ENCODE peak calls at places on chromosomes 7 and 10, in seven cellular contexts. E is DND-41, M is right lobe of liver, G is esophagus squamous epithelium, Q is mesenchymal stem cell, A is fibroblast of lung, V is hepatocyte. H is an unnamed sample.

GRCh38 chr7:97004931-97005763 is at the start of gene DLX6:
- DNase-seq in Q (no peak), V (peak; percentile 87), E (no peak), A (peak; percentile 18), M (no peak), G (no peak), H (no peak)

GRCh38 chr7:112481833-112482669 is 1.3 kb downstream of the LSMEM1 start:
- DNase-seq in E (no peak), A (peak; percentile 95), V (peak; percentile 48), M (no peak), Q (peak; percentile 92), G (no peak), H (no peak)

GRCh38 chr10:71291501-71291900 is 27.6 kb upstream of the SLC29A3 start:
- DNase-seq in M (peak; percentile 57), A (no peak), Q (no peak), G (no peak), V (no peak), E (no peak), H (no peak)

GRCh38 chr7:116571037-116571436 is 46.2 kb downstream of the CAV1 start:
- DNase-seq in M (no peak), G (no peak), V (no peak), Q (peak; percentile 81), A (peak; percentile 91), E (no peak), H (no peak)

GRCh38 chr10:74750848-74751274 is 75.5 kb upstream of the KAT6B start:
- DNase-seq in E (no peak), G (no peak), V (no peak), Q (no peak), A (no peak), M (no peak), H (no peak)

GRCh38 chr10:23157691-23158369 is 34.3 kb upstream of the PTF1A start:
- DNase-seq in Q (peak; percentile 63), E (peak; percentile 10), A (peak; percentile 60), M (no peak), V (peak; percentile 56), G (no peak), H (peak; percentile 7)

GRCh38 chr7:29314148-29314547 is 119.6 kb downstream of the CHN2 start:
- DNase-seq in A (no peak), Q (no peak), E (no peak), G (no peak), M (no peak), V (no peak), H (no peak)

GRCh38 chr7:142385528-142386340 is 127.9 kb upstream of the PRSS58 start:
- DNase-seq in G (no peak), Q (peak; percentile 73), V (peak; percentile 72), M (no peak), E (peak; percentile 82), A (peak; percentile 62), H (no peak)

GRCh38 chr7:41503438-41503837 is 199.5 kb downstream of the INHBA start:
- DNase-seq in A (peak; percentile 40), E (no peak), G (no peak), M (no peak), V (no peak), Q (peak; percentile 49), H (no peak)

GRCh38 chr7:104368006-104368405 is 39.6 kb downstream of the LHFPL3 start:
- DNase-seq in V (no peak), E (no peak), A (no peak), G (no peak), Q (no peak), M (no peak), H (no peak)

GRCh38 chr7:128904381-128905197 is 5.9 kb downstream of the KCP start:
- DNase-seq in E (peak; percentile 47), A (peak; percentile 35), V (peak; percentile 68), G (no peak), Q (peak; percentile 60), M (peak; percentile 53), H (peak; percentile 64)

GRCh38 chr10:31650010-31650409 is 278.6 kb downstream of the ARHGAP12 start:
- DNase-seq in G (no peak), M (no peak), Q (peak; percentile 90), E (no peak), V (peak; percentile 61), A (peak; percentile 94), H (no peak)

GRCh38 chr7:99042957-99043356 is 101.0 kb downstream of the SMURF1 start:
- DNase-seq in A (peak; percentile 73), G (no peak), V (no peak), E (no peak), Q (peak; percentile 40), M (no peak), H (no peak)

GRCh38 chr7:125668321-125668993 is 738.8 kb upstream of the POT1 start:
- DNase-seq in A (peak; percentile 47), Q (peak; percentile 26), V (no peak), G (no peak), M (no peak), E (no peak), H (no peak)

GRCh38 chr10:119737827-119738226 is 12.0 kb downstream of the INPP5F start:
- DNase-seq in Q (peak; percentile 84), V (peak; percentile 74), A (peak; percentile 91), M (no peak), G (no peak), E (no peak), H (no peak)

GRCh38 chr10:114957122-114957521 is 19.1 kb downstream of the TRUB1 start:
- DNase-seq in A (no peak), V (no peak), Q (peak; percentile 70), M (no peak), E (no peak), G (no peak), H (no peak)

GRCh38 chr7:103796296-103796962 is 193.0 kb downstream of the RELN start:
- DNase-seq in A (no peak), Q (no peak), G (no peak), M (no peak), V (no peak), E (no peak), H (no peak)

GRCh38 chr7:25028370-25028971 is 48.5 kb upstream of the OSBPL3 start:
- DNase-seq in Q (peak; percentile 88), A (peak; percentile 97), E (peak; percentile 59), V (peak; percentile 65), G (no peak), M (no peak), H (peak; percentile 50)

GRCh38 chr7:142134944-142135343 is 23.4 kb downstream of the MGAM2 start:
- DNase-seq in E (no peak), A (no peak), V (no peak), M (no peak), Q (no peak), G (no peak), H (no peak)

GRCh38 chr10:77069020-77069419 is 568.6 kb downstream of the KCNMA1 start:
- DNase-seq in G (no peak), Q (peak; percentile 6), V (no peak), M (no peak), E (no peak), A (no peak), H (no peak)

GRCh38 chr10:76727009-76727408 is 910.6 kb downstream of the KCNMA1 start:
- DNase-seq in A (no peak), V (no peak), Q (no peak), E (no peak), G (no peak), M (no peak), H (no peak)

GRCh38 chr7:73966941-73967831 is 60.8 kb upstream of the ELN start:
- DNase-seq in A (no peak), E (no peak), V (no peak), Q (no peak), G (no peak), M (peak; percentile 27), H (no peak)

GRCh38 chr10:97069026-97069425 is 116.7 kb downstream of the SLIT1 start:
- DNase-seq in A (no peak), E (no peak), M (no peak), V (no peak), Q (no peak), G (no peak), H (no peak)

GRCh38 chr10:132107211-132107946 is 41.6 kb downstream of the JAKMIP3 start:
- DNase-seq in Q (no peak), M (no peak), G (no peak), E (no peak), A (no peak), V (no peak), H (no peak)
- H3K4me1 ChIP-seq in Q (no peaks in the 10 kb centered on the region), M (no peaks in the 10 kb centered on the region), G (no peaks in the 10 kb centered on the region), E (no peaks in the 10 kb centered on the region), A (no peaks in the 10 kb centered on the region), V (no peaks in the 10 kb centered on the region), H (no peaks in the 10 kb centered on the region)

DNA sequence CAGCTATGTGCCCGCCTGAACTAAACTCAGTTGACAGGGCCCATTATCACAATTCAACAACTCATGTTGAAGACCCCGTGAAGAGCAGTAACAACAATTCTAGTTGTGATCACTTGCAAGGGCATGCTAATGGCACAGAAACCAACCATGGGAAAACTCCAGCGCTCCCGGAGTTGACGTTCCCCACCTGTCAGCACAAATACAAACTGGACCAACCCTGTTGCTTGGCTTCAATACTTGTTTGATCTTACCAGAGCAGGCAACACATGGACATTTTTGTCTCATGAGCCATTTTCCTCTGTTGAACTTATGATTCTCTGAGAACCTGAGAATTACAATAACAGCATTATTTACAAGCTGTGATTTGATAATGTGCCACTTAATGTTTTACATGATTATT is 119.0 kb upstream of the LANCL2 start:
- DNase-seq in A (peak; percentile 71), M (no peak), G (no peak), E (no peak), V (no peak), Q (no peak), H (no peak)
- H3K27ac ChIP-seq in A (peak overlapping the region; percentile 56), M (no peak overlapping the region), G (no peak overlapping the region), E (no peak overlapping the region), V (no peak overlapping the region), Q (no peak overlapping the region), H (no peak overlapping the region)

DNA sequence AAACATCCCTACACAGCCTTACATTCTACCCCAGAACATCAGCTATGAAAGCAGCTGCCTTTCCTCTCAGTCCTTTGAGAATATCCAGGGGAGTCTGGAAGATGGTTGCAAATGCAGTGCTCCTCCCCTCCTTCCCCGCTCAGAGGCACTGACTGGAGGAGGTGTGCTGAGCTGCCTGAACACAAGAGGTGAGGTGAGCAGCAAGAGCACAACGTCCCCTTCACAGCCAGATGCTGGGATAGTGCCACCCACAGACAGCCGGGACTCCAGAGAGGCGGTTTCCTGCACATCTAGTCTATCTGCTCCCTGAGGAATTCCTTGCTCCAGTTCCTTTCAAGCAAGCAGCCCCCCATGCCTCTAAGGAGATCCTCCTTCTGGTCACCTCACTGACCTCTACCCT is 74.2 kb downstream of the EZH2 start:
- DNase-seq in Q (no peak), M (no peak), E (no peak), G (no peak), V (no peak), A (no peak), H (no peak)
- H3K36me3 ChIP-seq in Q (peaks cover 50% of the 10 kb centered on the region), M (no peaks in the 10 kb centered on the region), E (peaks cover 96% of the 10 kb centered on the region), G (no peaks in the 10 kb centered on the region), V (no peaks in the 10 kb centered on the region), A (peaks cover 6% of the 10 kb centered on the region), H (no peaks in the 10 kb centered on the region)

GRCh38 chr7:150401424-150401790 is 22.3 kb downstream of the ZNF775 start:
- DNase-seq in M (no peak), A (no peak), Q (no peak), E (no peak), G (no peak), V (no peak), H (no peak)
- H3K4me1 ChIP-seq in M (peaks cover 12% of the 10 kb centered on the region), A (peaks cover 7% of the 10 kb centered on the region), Q (peaks cover 33% of the 10 kb centered on the region), E (peaks cover 28% of the 10 kb centered on the region), G (peaks cover 44% of the 10 kb centered on the region), V (peaks cover 37% of the 10 kb centered on the region), H (peaks cover 12% of the 10 kb centered on the region)

H was measured in naive thymus-derived CD4-positive, alpha-beta T cell.